ENCODE peak calls at places on chromosome 17, in five cellular contexts. One of them, this sample, is unnamed.

GRCh38 chr17:78857266-78857665 is 16.7 kb upstream of the USP36 start:
- DNase-seq in NT2/D1: no peak
- DNase-seq in NCI-H524: peak; percentile 67
- DNase-seq in tibial nerve: no peak
- DNase-seq in renal cortical epithelial cell: no peak
- DNase-seq in this sample: no peak

GRCh38 chr17:21296097-21297025 is 11.8 kb downstream of the MAP2K3 start:
- DNase-seq in NT2/D1: no peak
- DNase-seq in NCI-H524: no peak
- DNase-seq in tibial nerve: no peak
- DNase-seq in renal cortical epithelial cell: no peak
- DNase-seq in this sample: no peak

GRCh38 chr17:64406321-64407200 is 15.9 kb upstream of the PECAM1 start:
- DNase-seq in NT2/D1: no peak
- DNase-seq in NCI-H524: no peak
- DNase-seq in tibial nerve: no peak
- DNase-seq in renal cortical epithelial cell: no peak
- DNase-seq in this sample: peak; percentile 31

GRCh38 chr17:48100591-48101011 is 677 bp downstream of the CBX1 start:
- DNase-seq in NT2/D1: peak; percentile 28
- DNase-seq in NCI-H524: peak; percentile 77
- DNase-seq in tibial nerve: no peak
- DNase-seq in renal cortical epithelial cell: peak; percentile 26
- DNase-seq in this sample: peak; percentile 71

GRCh38 chr17:63249256-63250006 is 196.7 kb downstream of the CYB561 start:
- DNase-seq in NT2/D1: no peak
- DNase-seq in NCI-H524: no peak
- DNase-seq in tibial nerve: no peak
- DNase-seq in renal cortical epithelial cell: no peak
- DNase-seq in this sample: peak; percentile 25

GRCh38 chr17:76145231-76146052 is 4.4 kb upstream of the FOXJ1 start:
- DNase-seq in NT2/D1: no peak
- DNase-seq in NCI-H524: no peak
- DNase-seq in tibial nerve: peak; percentile 7
- DNase-seq in renal cortical epithelial cell: no peak
- DNase-seq in this sample: no peak

GRCh38 chr17:79087428-79088143 is 13.0 kb downstream of the ENGASE start:
- DNase-seq in NT2/D1: peak; percentile 33
- DNase-seq in NCI-H524: peak; percentile 94
- DNase-seq in tibial nerve: peak; percentile 65
- DNase-seq in renal cortical epithelial cell: peak; percentile 17
- DNase-seq in this sample: peak; percentile 59

GRCh38 chr17:1379930-1380313 is 20.1 kb downstream of the YWHAE start:
- DNase-seq in NT2/D1: no peak
- DNase-seq in NCI-H524: no peak
- DNase-seq in tibial nerve: no peak
- DNase-seq in renal cortical epithelial cell: no peak
- DNase-seq in this sample: peak; percentile 24

GRCh38 chr17:7858487-7858832 is 657 bp downstream of the CYB5D1 start:
- DNase-seq in NT2/D1: no peak
- DNase-seq in NCI-H524: no peak
- DNase-seq in tibial nerve: no peak
- DNase-seq in renal cortical epithelial cell: peak; percentile 39
- DNase-seq in this sample: peak; percentile 64

GRCh38 chr17:78892936-78893379 is 10.0 kb downstream of the CEP295NL start:
- DNase-seq in NT2/D1: no peak
- DNase-seq in NCI-H524: no peak
- DNase-seq in tibial nerve: no peak
- DNase-seq in renal cortical epithelial cell: no peak
- DNase-seq in this sample: no peak

GRCh38 chr17:3532859-3533142 is 24.8 kb downstream of the TRPV3 start:
- DNase-seq in NT2/D1: no peak
- DNase-seq in NCI-H524: no peak
- DNase-seq in tibial nerve: no peak
- DNase-seq in renal cortical epithelial cell: no peak
- DNase-seq in this sample: no peak

GRCh38 chr17:51000835-51001638 is 119.6 kb downstream of the SPAG9 start:
- DNase-seq in NT2/D1: peak; percentile 15
- DNase-seq in NCI-H524: peak; percentile 69
- DNase-seq in tibial nerve: no peak
- DNase-seq in renal cortical epithelial cell: peak; percentile 76
- DNase-seq in this sample: peak; percentile 76

GRCh38 chr17:40175928-40176327 is 1.3 kb upstream of the RAPGEFL1 start:
- DNase-seq in NT2/D1: no peak
- DNase-seq in NCI-H524: no peak
- DNase-seq in tibial nerve: no peak
- DNase-seq in renal cortical epithelial cell: no peak
- DNase-seq in this sample: no peak

GRCh38 chr17:63954402-63955063 is 18.2 kb downstream of the SCN4A start:
- DNase-seq in NT2/D1: no peak
- DNase-seq in NCI-H524: peak; percentile 15
- DNase-seq in tibial nerve: no peak
- DNase-seq in renal cortical epithelial cell: no peak
- DNase-seq in this sample: no peak

GRCh38 chr17:38428150-38428642 is at the start of gene ARHGAP23:
- DNase-seq in NT2/D1: no peak
- DNase-seq in NCI-H524: no peak
- DNase-seq in tibial nerve: no peak
- DNase-seq in renal cortical epithelial cell: peak; percentile 42
- DNase-seq in this sample: peak; percentile 87

This sample was measured in EH.